ENCODE peak calls at places on chromosome 10, in seven cellular contexts. Q is fibroblast of lung, E is IMR-90, D is H9, W is lower lobe of right lung, U is A549, C is A673. F is an unnamed sample.

GRCh38 chr10:1540144-1540543 is 197.2 kb downstream of the ADARB2 start:
- DNase-seq in Q (no peak), E (no peak), D (no peak), W (no peak), U (no peak), C (no peak), F (no peak)

GRCh38 chr10:97087296-97087695 is 98.5 kb downstream of the SLIT1 start:
- DNase-seq in Q (no peak), E (no peak), D (no peak), W (no peak), U (no peak), C (no peak), F (peak; percentile 54)

GRCh38 chr10:114648368-114648767 is 9.7 kb downstream of the ABLIM1 start:
- DNase-seq in Q (peak; percentile 62), E (peak; percentile 94), D (no peak), W (no peak), U (peak; percentile 51), C (no peak), F (no peak)

GRCh38 chr10:48634198-48634983 is 29.5 kb upstream of the ARHGAP22 start:
- DNase-seq in Q (peak; percentile 91), E (peak; percentile 69), D (no peak), W (peak; percentile 75), U (no peak), C (peak; percentile 57), F (no peak)

GRCh38 chr10:61815505-61815904 is 86.0 kb upstream of the ARID5B start:
- DNase-seq in Q (no peak), E (no peak), D (no peak), W (no peak), U (no peak), C (peak; percentile 53), F (no peak)

GRCh38 chr10:29886299-29886698 is 173.1 kb downstream of the JCAD start:
- DNase-seq in Q (no peak), E (no peak), D (no peak), W (no peak), U (no peak), C (no peak), F (no peak)

GRCh38 chr10:32929634-32930033 is 28.4 kb downstream of the ITGB1 start:
- DNase-seq in Q (no peak), E (no peak), D (no peak), W (no peak), U (no peak), C (no peak), F (no peak)

GRCh38 chr10:124384142-124384541 is 34.6 kb downstream of the OAT start:
- DNase-seq in Q (no peak), E (no peak), D (no peak), W (no peak), U (no peak), C (no peak), F (no peak)

GRCh38 chr10:110496553-110497437 is 912 bp upstream of the DUSP5 start:
- DNase-seq in Q (peak; percentile 51), E (no peak), D (no peak), W (no peak), U (no peak), C (no peak), F (no peak)

GRCh38 chr10:102675151-102675886 is 31.0 kb downstream of the TRIM8 start:
- DNase-seq in Q (no peak), E (no peak), D (peak; percentile 38), W (no peak), U (no peak), C (no peak), F (no peak)

GRCh38 chr10:102674566-102674965 is 30.3 kb downstream of the TRIM8 start:
- DNase-seq in Q (no peak), E (no peak), D (no peak), W (no peak), U (no peak), C (no peak), F (no peak)

GRCh38 chr10:102673961-102674511 is 29.8 kb downstream of the TRIM8 start:
- DNase-seq in Q (peak; percentile 90), E (peak; percentile 75), D (peak; percentile 45), W (peak; percentile 73), U (no peak), C (peak; percentile 36), F (peak; percentile 63)

GRCh38 chr10:102672822-102673200 is 28.5 kb downstream of the TRIM8 start:
- DNase-seq in Q (no peak), E (no peak), D (no peak), W (no peak), U (no peak), C (no peak), F (no peak)

GRCh38 chr10:102673235-102673634 is 29.0 kb downstream of the TRIM8 start:
- DNase-seq in Q (no peak), E (no peak), D (no peak), W (no peak), U (no peak), C (no peak), F (peak; percentile 63)
- H3K4me1 ChIP-seq in Q (peaks cover 58% of the 10 kb centered on the region), E (peaks cover 49% of the 10 kb centered on the region), D (peaks cover 19% of the 10 kb centered on the region), W (peaks cover 83% of the 10 kb centered on the region), U (peaks cover 20% of the 10 kb centered on the region), C (peaks cover 10% of the 10 kb centered on the region), F (peaks cover 16% of the 10 kb centered on the region)

GRCh38 chr10:3780056-3780765 is 4.8 kb downstream of the KLF6 start:
- DNase-seq in Q (peak; percentile 53), E (peak; percentile 71), D (peak; percentile 23), W (no peak), U (no peak), C (no peak), F (peak; percentile 54)

GRCh38 chr10:3782099-3782455 is 2.9 kb downstream of the KLF6 start:
- DNase-seq in Q (no peak), E (no peak), D (no peak), W (no peak), U (no peak), C (no peak), F (no peak)

GRCh38 chr10:3780766-3781457 is 4.1 kb downstream of the KLF6 start:
- DNase-seq in Q (peak; percentile 34), E (peak; percentile 14), D (peak; percentile 11), W (no peak), U (no peak), C (no peak), F (peak; percentile 41)

GRCh38 chr10:3782456-3783312 is 2.3 kb downstream of the KLF6 start:
- DNase-seq in Q (peak; percentile 97), E (peak; percentile 96), D (peak; percentile 33), W (peak; percentile 53), U (peak; percentile 82), C (peak; percentile 81), F (peak; percentile 63)

DNA sequence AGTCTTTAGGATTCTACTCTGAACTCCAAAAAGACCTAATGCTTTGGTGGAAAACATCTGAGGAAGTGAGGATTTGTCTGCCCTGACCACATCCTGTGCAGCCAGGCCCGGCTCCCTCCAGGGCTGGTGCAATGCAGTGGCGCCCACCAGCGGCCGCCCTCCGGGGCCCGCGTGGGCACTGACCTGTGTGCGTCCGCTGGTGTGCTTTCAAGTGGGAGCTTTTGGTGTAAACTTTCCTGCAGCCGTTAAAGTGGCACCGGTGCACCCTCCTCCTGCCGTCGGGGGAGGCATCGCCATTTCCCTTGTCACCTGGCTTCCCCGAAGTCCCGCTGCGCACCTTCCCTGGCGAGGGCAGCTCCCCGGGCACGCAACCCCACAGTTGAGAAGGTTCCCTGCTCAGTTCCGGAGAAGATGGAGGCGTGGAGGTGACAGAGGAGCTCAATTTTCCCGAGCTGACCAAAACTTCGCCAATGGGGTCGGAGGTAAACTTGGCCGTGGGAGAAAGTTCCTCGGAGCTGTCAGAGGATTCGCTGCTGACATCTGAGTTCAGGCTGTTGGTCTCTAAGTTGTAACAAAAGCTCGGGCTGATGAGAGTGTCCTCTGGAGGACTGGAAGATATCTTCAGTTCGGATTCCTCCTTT is 3.4 kb downstream of the KLF6 start:
- DNase-seq in Q (peak; percentile 73), E (peak; percentile 55), D (peak; percentile 45), W (peak; percentile 79), U (no peak), C (no peak), F (peak; percentile 67)
- H3K4me1 ChIP-seq in Q (peaks cover 21% of the 10 kb centered on the region), E (peaks cover 29% of the 10 kb centered on the region), D (peaks cover 6% of the 10 kb centered on the region), W (peaks cover 57% of the 10 kb centered on the region), U (peaks cover 63% of the 10 kb centered on the region), C (peaks cover 58% of the 10 kb centered on the region), F (peaks cover 31% of the 10 kb centered on the region)

GRCh38 chr10:43845121-43845520 is 196.4 kb upstream of the ZNF32 start:
- DNase-seq in Q (no peak), E (no peak), D (no peak), W (no peak), U (no peak), C (no peak), F (no peak)

GRCh38 chr10:43846187-43846680 is 197.6 kb upstream of the ZNF32 start:
- DNase-seq in Q (peak; percentile 89), E (peak; percentile 57), D (no peak), W (no peak), U (no peak), C (peak; percentile 84), F (peak; percentile 50)

GRCh38 chr10:43849551-43849950 is 200.9 kb upstream of the ZNF32 start:
- DNase-seq in Q (no peak), E (no peak), D (no peak), W (no peak), U (no peak), C (no peak), F (peak; percentile 10)

GRCh38 chr10:43844236-43844635 is 195.6 kb upstream of the ZNF32 start:
- DNase-seq in Q (no peak), E (no peak), D (no peak), W (no peak), U (no peak), C (no peak), F (no peak)

GRCh38 chr10:43846968-43847367 is 198.3 kb upstream of the ZNF32 start:
- DNase-seq in Q (no peak), E (no peak), D (no peak), W (no peak), U (no peak), C (peak; percentile 31), F (no peak)
- H3K4me1 ChIP-seq in Q (peaks cover 24% of the 10 kb centered on the region), E (peaks cover 25% of the 10 kb centered on the region), D (no peaks in the 10 kb centered on the region), W (peaks cover 10% of the 10 kb centered on the region), U (no peaks in the 10 kb centered on the region), C (peaks cover 9% of the 10 kb centered on the region), F (no peaks in the 10 kb centered on the region)

GRCh38 chr10:79073784-79074432 is 5.1 kb downstream of the ZMIZ1 start:
- DNase-seq in Q (peak; percentile 62), E (peak; percentile 76), D (no peak), W (peak; percentile 66), U (no peak), C (peak; percentile 28), F (no peak)
- H3K4me1 ChIP-seq in Q (peaks cover 50% of the 10 kb centered on the region), E (peaks cover 58% of the 10 kb centered on the region), D (peaks cover 13% of the 10 kb centered on the region), W (peaks cover 77% of the 10 kb centered on the region), U (peaks cover 76% of the 10 kb centered on the region), C (peaks cover 40% of the 10 kb centered on the region), F (peaks cover 28% of the 10 kb centered on the region)

DNA sequence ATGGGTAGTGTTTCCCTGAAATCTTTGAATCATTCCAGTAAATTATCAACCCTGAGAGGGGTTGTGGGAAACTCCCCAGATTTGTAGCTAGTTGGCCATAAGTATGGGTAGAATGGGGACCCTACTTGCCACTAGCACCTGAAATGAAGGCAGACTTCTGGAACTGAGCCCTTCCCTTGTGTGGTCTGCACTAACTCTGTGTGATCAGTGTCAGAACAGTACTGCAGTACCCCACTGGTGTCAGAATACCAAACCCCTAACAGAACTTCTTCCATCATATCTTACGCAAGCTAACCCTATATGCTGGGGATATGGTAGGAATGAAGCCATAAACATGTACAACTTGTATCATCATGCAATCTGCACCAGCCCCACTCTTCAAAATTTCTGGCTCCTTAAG is 50.8 kb downstream of the ABI1 start:
- DNase-seq in Q (no peak), E (no peak), D (no peak), W (no peak), U (no peak), C (no peak), F (no peak)
- H3K4me1 ChIP-seq in Q (peaks cover 3% of the 10 kb centered on the region), E (peaks cover 2% of the 10 kb centered on the region), D (no peaks in the 10 kb centered on the region), W (peaks cover 12% of the 10 kb centered on the region), U (no peaks in the 10 kb centered on the region), C (no peaks in the 10 kb centered on the region), F (no peaks in the 10 kb centered on the region)

GRCh38 chr10:11605807-11606408 is 5.5 kb downstream of the USP6NL start:
- DNase-seq in Q (no peak), E (no peak), D (no peak), W (no peak), U (no peak), C (no peak), F (no peak)
- H3K4me1 ChIP-seq in Q (peaks cover 4% of the 10 kb centered on the region), E (peaks cover 7% of the 10 kb centered on the region), D (peaks cover 13% of the 10 kb centered on the region), W (peaks cover 39% of the 10 kb centered on the region), U (peaks cover 41% of the 10 kb centered on the region), C (peaks cover 54% of the 10 kb centered on the region), F (peaks cover 7% of the 10 kb centered on the region)